ENCODE peak calls at places on chromosomes 4 and X, in seven cellular contexts. E is OCI-LY7, B is lung, J is hepatocyte, O is HCT116, R is cardiac muscle cell, K is GM23248. G is an unnamed sample. For H3K4me1, the result is how much of the 10 kb centered on the place peaks cover.

GRCh38 chrX:132490086-132490419 is 1.2 kb upstream of the MBNL3 start:
- DNase-seq in E (no peak), B (no peak), J (no peak), O (no peak), R (no peak), K (no peak), G (no peak)

GRCh38 chrX:1027133-1027532 is 185.3 kb downstream of the CRLF2 start:
- DNase-seq in E (peak), B (no peak), J (no peak), O (no peak), R (no peak), K (no peak), G (no peak)

GRCh38 chr4:163495900-163496299 is 1.4 kb downstream of the TMA16 start:
- DNase-seq in E (peak), B (no peak), J (no peak), O (no peak), R (no peak), K (no peak), G (peak)

GRCh38 chr4:119559044-119559647 is 69.5 kb downstream of the PDE5A start:
- DNase-seq in E (peak), B (no peak), J (peak), O (peak), R (peak), K (peak), G (peak)

GRCh38 chr4:110196871-110197420 is 1.5 kb downstream of the ELOVL6 start:
- DNase-seq in E (peak), B (no peak), J (no peak), O (no peak), R (peak), K (peak), G (peak)

GRCh38 chr4:108601517-108601916 is 18.9 kb upstream of the RPL34 start:
- DNase-seq in E (no peak), B (no peak), J (no peak), O (no peak), R (no peak), K (no peak), G (no peak)

GRCh38 chr4:151043803-151044535 is 28.9 kb upstream of the LRBA start:
- DNase-seq in E (no peak), B (no peak), J (no peak), O (no peak), R (no peak), K (peak), G (peak)

GRCh38 chrX:13647709-13648212 is 5.2 kb upstream of the TCEANC start:
- DNase-seq in E (no peak), B (peak), J (peak), O (peak), R (peak), K (no peak), G (peak)

GRCh38 chr4:168832746-168833575 is 177.1 kb downstream of the CBR4 start:
- DNase-seq in E (no peak), B (no peak), J (peak), O (no peak), R (no peak), K (peak), G (no peak)

GRCh38 chr4:89305712-89306437 is 1.7 kb downstream of the GPRIN3 start:
- DNase-seq in E (no peak), B (no peak), J (peak), O (no peak), R (peak), K (peak), G (peak)

GRCh38 chr4:8305851-8306361 is 36.4 kb downstream of the HTRA3 start:
- DNase-seq in E (no peak), B (no peak), J (no peak), O (no peak), R (no peak), K (no peak), G (no peak)

GRCh38 chrX:16882188-16882587 is 12.0 kb upstream of the RBBP7 start:
- DNase-seq in E (peak), B (no peak), J (peak), O (no peak), R (peak), K (peak), G (peak)

GRCh38 chr4:16122784-16123183 is 39.0 kb upstream of the PROM1 start:
- DNase-seq in E (no peak), B (no peak), J (no peak), O (no peak), R (no peak), K (no peak), G (no peak)

GRCh38 chr4:188127157-188127874 is 11.9 kb upstream of the TRIML1 start:
- DNase-seq in E (no peak), B (no peak), J (peak), O (peak), R (peak), K (peak), G (no peak)

GRCh38 chr4:172892300-172892699 is 276.3 kb upstream of the GALNT7 start:
- DNase-seq in E (peak), B (no peak), J (no peak), O (peak), R (no peak), K (peak), G (peak)

GRCh38 chr4:53682196-53682595 is 90.9 kb upstream of the LNX1 start:
- DNase-seq in E (no peak), B (no peak), J (no peak), O (no peak), R (peak), K (peak), G (no peak)

GRCh38 chrX:155048997-155049619 is 21.8 kb downstream of the CMC4 start:
- DNase-seq in E (peak), B (peak), J (peak), O (no peak), R (peak), K (peak), G (peak)

GRCh38 chr4:40143926-40144508 is 52.8 kb upstream of the RHOH start:
- DNase-seq in E (no peak), B (no peak), J (no peak), O (no peak), R (no peak), K (no peak), G (no peak)

GRCh38 chrX:10108288-10108687 is 48.5 kb upstream of the CLCN4 start:
- DNase-seq in E (no peak), B (no peak), J (no peak), O (no peak), R (no peak), K (no peak), G (no peak)

GRCh38 chrX:120768681-120769080 is 107.0 kb downstream of the CT47B1 start:
- DNase-seq in E (no peak), B (no peak), J (no peak), O (no peak), R (peak), K (peak), G (no peak)

GRCh38 chrX:130393451-130394074 is 8.1 kb upstream of the GPR119 start:
- DNase-seq in E (peak), B (peak), J (peak), O (peak), R (peak), K (peak), G (peak)

GRCh38 chr4:185127021-185127925 is 15.8 kb upstream of the SLC25A4 start:
- DNase-seq in E (no peak), B (no peak), J (peak), O (no peak), R (peak), K (peak), G (no peak)

GRCh38 chr4:26861434-26862186 is 969 bp downstream of the STIM2 start:
- DNase-seq in E (peak), B (peak), J (peak), O (no peak), R (peak), K (peak), G (peak)

GRCh38 chrX:40543661-40544328 is 37.0 kb upstream of the ATP6AP2 start:
- DNase-seq in E (peak), B (no peak), J (peak), O (peak), R (peak), K (peak), G (peak)

GRCh38 chr4:105198541-105198940 is 51.9 kb downstream of the TET2 start:
- DNase-seq in E (no peak), B (no peak), J (no peak), O (no peak), R (no peak), K (peak), G (no peak)

DNA sequence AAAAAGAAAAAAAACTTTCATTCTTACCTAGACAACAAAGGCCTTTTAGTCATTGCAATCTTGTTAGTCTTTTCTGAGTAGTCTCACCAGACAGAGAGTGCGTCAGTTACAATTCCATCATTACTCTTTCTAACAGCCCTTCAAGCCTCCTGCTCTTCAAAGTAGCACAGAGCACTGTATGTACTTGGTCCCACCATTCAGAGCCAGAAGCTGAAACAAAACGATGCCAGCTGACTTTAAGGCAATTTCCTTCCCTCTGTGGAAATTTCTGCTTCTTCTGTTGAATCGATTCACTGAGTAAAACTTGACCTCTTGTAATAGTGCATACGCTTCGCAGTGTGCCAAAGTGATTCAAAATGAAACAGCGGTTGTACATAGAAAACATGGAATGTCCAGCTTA is 57.7 kb upstream of the TENM3 start:
- DNase-seq in E (no peak), B (no peak), J (no peak), O (no peak), R (no peak), K (no peak), G (no peak)
- H3K4me1 ChIP-seq in E (under half), B (under half), J (under half), O (under half), R (under half), K (under half), G (under half)

GRCh38 chrX:72062890-72063289 is 68.8 kb downstream of the RTL5 start:
- DNase-seq in E (no peak), B (no peak), J (no peak), O (no peak), R (peak), K (no peak), G (no peak)
- H3K27ac ChIP-seq in E (no peak), B (no peak), J (no peak), O (no peak), R (no peak), K (no peak), G (no peak)

GRCh38 chr4:148914301-148914700 is 472.1 kb upstream of the NR3C2 start:
- DNase-seq in E (no peak), B (no peak), J (no peak), O (no peak), R (no peak), K (no peak), G (no peak)
- H3K4me1 ChIP-seq in E (under half), B (under half), J (under half), O (under half), R (under half), K (under half), G (under half)

GRCh38 chr4:140644470-140645185 is 75.9 kb upstream of the UCP1 start:
- DNase-seq in E (no peak), B (no peak), J (no peak), O (no peak), R (no peak), K (no peak), G (no peak)
- H3K27ac ChIP-seq in E (no peak), B (no peak), J (no peak), O (no peak), R (no peak), K (no peak), G (no peak)

GRCh38 chr4:41209187-41209586 is 5.2 kb downstream of the APBB2 start:
- DNase-seq in E (no peak), B (no peak), J (peak), O (no peak), R (peak), K (no peak), G (peak)
- H3K4me1 ChIP-seq in E (under half), B (under half), J (under half), O (half or more), R (under half), K (half or more), G (under half)

GRCh38 chr4:11069581-11069980 is 359.1 kb downstream of the HS3ST1 start:
- DNase-seq in E (no peak), B (no peak), J (no peak), O (no peak), R (no peak), K (no peak), G (no peak)
- H3K27ac ChIP-seq in E (no peak), B (no peak), J (no peak), O (no peak), R (no peak), K (no peak), G (no peak)

GRCh38 chrX:18964026-18964425 is 19.9 kb downstream of the PHKA2 start:
- DNase-seq in E (no peak), B (no peak), J (no peak), O (no peak), R (no peak), K (no peak), G (no peak)
- H3K4me1 ChIP-seq in E (under half), B (under half), J (under half), O (under half), R (under half), K (under half), G (under half)